ENCODE peak calls at places on chromosome 1, in four cellular contexts. L, X, C and W are unnamed samples.

GRCh38 chr1:116971965-116972675 is 29.4 kb upstream of the CD101 start:
- DNase-seq in X (no peak), L (no peak), C (no peak), W (no peak)

GRCh38 chr1:62849031-62849430 is 65.1 kb downstream of the ATG4C start:
- DNase-seq in C (no peak), L (no peak), X (no peak), W (no peak)

GRCh38 chr1:52684545-52684944 is 13.6 kb downstream of the COA7 start:
- DNase-seq in C (no peak), X (no peak), L (no peak), W (no peak)

GRCh38 chr1:28208818-28209441 is 23.9 kb downstream of the DNAJC8 start:
- DNase-seq in X (peak), L (peak), C (peak), W (peak)

GRCh38 chr1:165216254-165216653 is 140.3 kb downstream of the LMX1A start:
- DNase-seq in C (no peak), X (no peak), L (no peak), W (no peak)

GRCh38 chr1:22266162-22266561 is 123.3 kb upstream of the WNT4 start:
- DNase-seq in L (no peak), C (no peak), X (no peak), W (no peak)

GRCh38 chr1:204178487-204179281 is 12.5 kb upstream of the REN start:
- DNase-seq in X (no peak), C (no peak), L (no peak), W (no peak)

GRCh38 chr1:118185083-118185899 is at the start of gene SPAG17:
- DNase-seq in X (peak), C (no peak), L (no peak), W (no peak)

GRCh38 chr1:18481921-18482701 is 1.4 kb downstream of the KLHDC7A start:
- DNase-seq in X (no peak), C (no peak), L (no peak), W (no peak)

GRCh38 chr1:95126846-95127245 is 9.7 kb downstream of the TLCD4 start:
- DNase-seq in L (no peak), X (no peak), C (no peak), W (no peak)

GRCh38 chr1:156885314-156885713 is 8.2 kb upstream of the PEAR1 start:
- DNase-seq in C (no peak), X (no peak), L (no peak), W (no peak)

GRCh38 chr1:960371-961131 is at the start of gene KLHL17:
- DNase-seq in X (peak), L (peak), C (peak), W (no peak)

GRCh38 chr1:178004926-178005391 is 35.1 kb upstream of the SEC16B start:
- DNase-seq in X (no peak), L (no peak), C (no peak), W (no peak)

GRCh38 chr1:246114369-246114768 is 392.7 kb downstream of the SMYD3 start:
- DNase-seq in X (no peak), L (no peak), C (no peak), W (no peak)

GRCh38 chr1:20057886-20058420 is 12.0 kb upstream of the PLA2G5 start:
- DNase-seq in L (no peak), C (no peak), X (no peak), W (no peak)

GRCh38 chr1:25009675-25010262 is 79.7 kb upstream of the RUNX3 start:
- DNase-seq in C (no peak), L (no peak), X (no peak), W (no peak)

GRCh38 chr1:9374748-9375345 is 82.2 kb downstream of the SPSB1 start:
- DNase-seq in L (no peak), C (no peak), X (no peak), W (no peak)

GRCh38 chr1:93804412-93804811 is 74.6 kb downstream of the DNTTIP2 start:
- DNase-seq in X (no peak), L (no peak), C (no peak), W (no peak)

GRCh38 chr1:209659909-209660308 is 7.7 kb upstream of the LAMB3 start:
- DNase-seq in L (no peak), X (no peak), C (no peak), W (peak)